ENCODE peak calls at places on chromosome X, in four cellular contexts. O is GM12878, M is H1, K is HepG2. Q is an unnamed sample.
A peak's percentile ranks its signal among the peaks of the same experiment; 100 is the strongest.

GRCh38 chrX:55004231-55004630 is 4.1 kb downstream of the APEX2 start:
- DNase-seq in O (no peak), M (no peak), K (no peak), Q (no peak)

GRCh38 chrX:109716431-109717028 is 16.5 kb downstream of the ACSL4 start:
- DNase-seq in O (no peak), M (no peak), K (no peak), Q (no peak)

GRCh38 chrX:136747003-136747986 is 33.4 kb downstream of the ARHGEF6 start:
- DNase-seq in O (no peak), M (no peak), K (no peak), Q (no peak)

GRCh38 chrX:74419861-74420193 is 1.5 kb upstream of the SLC16A2 start:
- DNase-seq in O (no peak), M (no peak), K (no peak), Q (peak; percentile 19)

GRCh38 chrX:29496636-29497180 is 718.7 kb upstream of the MAGEB2 start:
- DNase-seq in O (no peak), M (no peak), K (no peak), Q (no peak)

GRCh38 chrX:41556958-41557357 is 109.8 kb downstream of the NYX start:
- DNase-seq in O (no peak), M (no peak), K (no peak), Q (no peak)

GRCh38 chrX:128106630-128107029 is 54.4 kb upstream of the ACTRT1 start:
- DNase-seq in O (no peak), M (no peak), K (peak; percentile 3), Q (peak; percentile 45)

GRCh38 chrX:75522565-75523411 is at the start of gene ZDHHC15:
- DNase-seq in O (peak; percentile 13), M (peak; percentile 60), K (no peak), Q (peak; percentile 10)

GRCh38 chrX:17758382-17758781 is 21.1 kb downstream of the SCML1 start:
- DNase-seq in O (no peak), M (no peak), K (no peak), Q (no peak)

GRCh38 chrX:131762802-131763234 is 218.9 kb downstream of the OR13H1 start:
- DNase-seq in O (peak; percentile 80), M (no peak), K (no peak), Q (peak; percentile 65)

GRCh38 chrX:107894038-107894437 is 68.4 kb downstream of the MID2 start:
- DNase-seq in O (peak; percentile 20), M (peak; percentile 39), K (peak; percentile 47), Q (peak; percentile 74)

GRCh38 chrX:136781180-136781797 is 557 bp upstream of the ARHGEF6 start:
- DNase-seq in O (no peak), M (no peak), K (no peak), Q (no peak)

GRCh38 chrX:129925305-129926092 is 19.5 kb downstream of the UTP14A start:
- DNase-seq in O (no peak), M (peak; percentile 71), K (peak; percentile 34), Q (peak; percentile 83)

GRCh38 chrX:36908801-36909403 is 99.3 kb upstream of the FAM47C start:
- DNase-seq in O (peak; percentile 1), M (no peak), K (peak; percentile 12), Q (peak; percentile 19)

GRCh38 chrX:44011505-44011904 is 38.3 kb upstream of the NDP start:
- DNase-seq in O (no peak), M (no peak), K (no peak), Q (no peak)

GRCh38 chrX:21738145-21738949 is 19.6 kb downstream of the SMPX start:
- DNase-seq in O (no peak), M (peak; percentile 61), K (no peak), Q (peak; percentile 75)

GRCh38 chrX:8103655-8104054 is 67.4 kb downstream of the VCX2 start:
- DNase-seq in O (no peak), M (no peak), K (no peak), Q (no peak)

GRCh38 chrX:39242187-39242586 is 440.9 kb downstream of the MID1IP1 start:
- DNase-seq in O (no peak), M (no peak), K (peak; percentile 14), Q (peak; percentile 52)

GRCh38 chrX:42615161-42615563 is 162.8 kb downstream of the PPP1R2C start:
- DNase-seq in O (no peak), M (peak; percentile 47), K (no peak), Q (no peak)

GRCh38 chrX:153647461-153648357 is 706 bp downstream of the DUSP9 start:
- DNase-seq in O (no peak), M (no peak), K (no peak), Q (no peak)

GRCh38 chrX:74449937-74450330 is 28.6 kb downstream of the SLC16A2 start:
- DNase-seq in O (no peak), M (no peak), K (no peak), Q (no peak)

GRCh38 chrX:110941906-110942305 is 146.3 kb upstream of the CHRDL1 start:
- DNase-seq in O (no peak), M (no peak), K (no peak), Q (no peak)

GRCh38 chrX:153669174-153669890 is 4.3 kb downstream of the PNCK start:
- DNase-seq in O (no peak), M (peak; percentile 70), K (no peak), Q (peak; percentile 81)

GRCh38 chrX:137058339-137059127 is 24.7 kb upstream of the GPR101 start:
- DNase-seq in O (no peak), M (no peak), K (no peak), Q (no peak)

GRCh38 chrX:26649534-26649933 is 433.6 kb downstream of the MAGEB5 start:
- DNase-seq in O (no peak), M (no peak), K (peak; percentile 4), Q (peak; percentile 15)

GRCh38 chrX:139126493-139126892 is 404.0 kb upstream of the F9 start:
- DNase-seq in O (no peak), M (peak; percentile 46), K (peak; percentile 12), Q (peak; percentile 58)

GRCh38 chrX:68681443-68681941 is 34.0 kb downstream of the STARD8 start:
- DNase-seq in O (peak; percentile 3), M (no peak), K (no peak), Q (no peak)

GRCh38 chrX:136146614-136147319 is 566 bp upstream of the FHL1 start:
- DNase-seq in O (no peak), M (peak; percentile 51), K (no peak), Q (peak; percentile 48)

GRCh38 chrX:17591741-17592110 is 145.6 kb upstream of the SCML1 start:
- DNase-seq in O (no peak), M (no peak), K (no peak), Q (no peak)

GRCh38 chrX:129786210-129786651 is 6.5 kb downstream of the SASH3 start:
- DNase-seq in O (peak; percentile 77), M (no peak), K (no peak), Q (no peak)

GRCh38 chrX:125439194-125439849 is 119.7 kb downstream of the TEX13C start:
- DNase-seq in O (no peak), M (no peak), K (no peak), Q (no peak)

GRCh38 chrX:25536307-25536970 is 520.7 kb upstream of the ARX start:
- DNase-seq in O (no peak), M (no peak), K (peak; percentile 47), Q (no peak)

GRCh38 chrX:18887177-18887820 is 96.6 kb downstream of the PHKA2 start:
- DNase-seq in O (no peak), M (peak; percentile 54), K (no peak), Q (no peak)

GRCh38 chrX:49977319-49978090 is 55.1 kb downstream of the CLCN5 start:
- DNase-seq in O (peak; percentile 1), M (no peak), K (no peak), Q (no peak)

GRCh38 chrX:35046646-35047231 is 104.1 kb downstream of the FAM47B start:
- DNase-seq in O (no peak), M (no peak), K (no peak), Q (no peak)

GRCh38 chrX:150696836-150697235 is 3.6 kb downstream of the MTMR1 start:
- DNase-seq in O (no peak), M (no peak), K (no peak), Q (no peak)

GRCh38 chrX:44306336-44306735 is 37.1 kb downstream of the EFHC2 start:
- DNase-seq in O (no peak), M (no peak), K (no peak), Q (peak; percentile 38)

GRCh38 chrX:16112428-16112827 is 10.9 kb upstream of the GRPR start:
- DNase-seq in O (no peak), M (no peak), K (no peak), Q (no peak)

GRCh38 chrX:19889582-19890342 is 2.4 kb upstream of the SH3KBP1 start:
- DNase-seq in O (peak; percentile 84), M (no peak), K (peak; percentile 88), Q (no peak)
- TF ChIP-seq SP1 in O (no peak), M (no peak), K (no peak), Q (no peak)

DNA sequence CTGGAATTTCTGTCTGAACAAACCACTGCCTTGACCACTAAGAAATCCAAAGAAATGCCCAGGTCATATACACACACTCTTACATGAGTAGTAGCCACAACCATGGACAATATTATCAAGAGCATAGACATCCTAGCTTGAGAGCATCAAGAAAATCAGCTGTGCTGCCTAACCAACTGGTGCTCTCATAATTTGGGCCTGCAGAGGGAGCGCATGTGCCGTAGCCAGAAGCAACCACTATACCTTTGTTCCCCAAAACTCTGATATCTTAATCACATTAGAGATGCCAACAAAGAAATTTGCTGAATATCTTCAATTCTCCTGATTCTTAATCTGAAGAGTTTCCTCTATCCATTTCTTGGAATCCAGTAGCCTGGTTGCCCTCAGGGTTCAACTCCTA is 163.6 kb downstream of the ZNF674 start:
- DNase-seq in O (peak; percentile 4), M (peak; percentile 46), K (peak; percentile 6), Q (peak; percentile 14)
- TF ChIP-seq SUZ12 in O (no peak), M (no peak), K (no peak), Q (no peak)

DNA sequence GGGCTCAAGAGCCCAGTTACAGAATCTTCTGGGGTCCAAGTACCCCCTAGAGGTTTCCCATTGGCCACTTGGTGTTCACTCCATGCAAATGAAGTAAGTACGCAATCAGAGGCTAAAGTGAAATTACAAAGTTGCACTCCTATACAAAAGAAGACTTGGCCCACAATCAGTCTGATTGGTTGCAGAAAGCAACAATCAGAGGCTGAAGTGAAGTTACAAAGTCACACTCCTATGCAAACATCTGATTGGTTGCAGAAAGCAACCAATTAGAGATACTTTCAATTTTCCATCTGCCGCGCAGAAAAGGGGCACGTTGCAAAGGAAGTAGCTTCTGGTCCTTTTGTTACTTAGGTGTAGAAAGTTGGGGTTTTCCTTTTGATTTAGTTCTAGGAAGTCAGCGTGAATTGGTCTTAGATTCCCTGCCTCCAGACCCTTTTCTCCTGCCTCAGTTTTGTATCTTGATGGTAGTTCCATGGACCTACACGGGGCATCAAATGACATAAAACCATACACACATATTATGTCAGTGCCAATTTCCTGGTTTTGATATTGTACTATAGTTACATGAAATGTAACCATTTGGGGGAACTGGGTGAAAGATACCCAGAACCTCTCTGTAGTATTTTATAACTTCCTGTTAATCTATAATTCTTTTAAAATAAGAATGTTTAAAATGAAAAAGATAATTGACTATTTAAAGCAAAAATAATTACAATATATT is 12.4 kb upstream of the PIN4 start:
- DNase-seq in O (no peak), M (no peak), K (no peak), Q (no peak)
- TF ChIP-seq SP1 in O (no peak), M (no peak), K (no peak), Q (no peak)

GRCh38 chrX:31228909-31229308 is 157.1 kb upstream of the FTHL17 start:
- DNase-seq in O (peak; percentile 69), M (no peak), K (no peak), Q (no peak)
- TF ChIP-seq SUZ12 in O (no peak), M (no peak), K (no peak), Q (no peak)

DNA sequence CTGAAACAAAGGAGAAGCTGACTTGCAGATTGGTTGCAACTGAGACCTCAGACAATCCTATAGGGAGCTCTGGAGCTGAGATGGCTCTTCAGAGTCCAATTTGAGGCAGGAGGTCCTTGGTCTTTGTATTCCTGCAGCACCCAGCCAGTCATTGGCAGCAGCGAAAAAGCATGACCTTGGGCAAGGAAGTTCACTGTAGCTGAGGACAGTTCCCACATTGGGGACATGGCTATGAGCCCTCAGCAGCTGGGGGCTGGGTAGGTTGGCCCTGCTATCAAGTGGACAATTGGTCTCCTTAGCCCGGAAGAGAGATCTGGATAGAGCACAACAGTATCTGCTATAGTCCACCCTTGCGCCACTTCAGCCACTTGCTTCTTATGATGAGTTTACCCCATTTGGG is 56.9 kb upstream of the ATP6AP2 start:
- DNase-seq in O (no peak), M (no peak), K (no peak), Q (no peak)
- TF ChIP-seq SP1 in O (no peak), M (no peak), K (no peak), Q (no peak)

Q was measured in HEK293T.